ENCODE peak calls at places on chromosomes 4 and X, in nine cellular contexts. E is lower leg skin, D is spleen, H is vagina, T is ovary, R is endothelial cell of umbilical vein, B is body of pancreas, S is esophagus squamous epithelium, Y is right lobe of liver. N is an unnamed sample.
A peak's percentile ranks its signal among the peaks of the same experiment; 100 is the strongest.

GRCh38 chr4:154781983-154782293 is 866 bp downstream of the RBM46 start:
- DNase-seq in H (no peak), T (no peak), R (no peak), B (no peak), D (no peak), S (no peak), E (no peak), Y (no peak), N (no peak)

GRCh38 chr4:155582971-155583437 is 83.6 kb upstream of the GUCY1A1 start:
- DNase-seq in R (peak; percentile 91), B (no peak), S (no peak), H (no peak), T (no peak), D (no peak), Y (no peak), E (no peak), N (no peak)

GRCh38 chr4:156347412-156348075 is 393.9 kb upstream of the CTSO start:
- DNase-seq in H (no peak), S (no peak), D (no peak), T (no peak), R (no peak), E (no peak), Y (no peak), B (no peak), N (no peak)

GRCh38 chr4:138053601-138054322 is 188.4 kb downstream of the SLC7A11 start:
- DNase-seq in H (no peak), R (peak; percentile 93), D (no peak), Y (no peak), E (no peak), B (no peak), S (no peak), T (no peak), N (peak; percentile 22)

GRCh38 chr4:91812319-91812718 is 491.4 kb upstream of the GRID2 start:
- DNase-seq in E (no peak), H (no peak), Y (no peak), R (no peak), D (no peak), B (no peak), S (no peak), T (no peak), N (no peak)

GRCh38 chrX:47145408-47146120 is 543 bp downstream of the RBM10 start:
- DNase-seq in D (peak; percentile 74), T (no peak), R (no peak), Y (no peak), E (peak; percentile 15), B (no peak), S (no peak), H (no peak), N (no peak)

GRCh38 chr4:110197421-110198398 is 705 bp downstream of the ELOVL6 start:
- DNase-seq in S (no peak), B (peak; percentile 18), E (peak; percentile 21), D (peak; percentile 81), H (no peak), R (peak; percentile 59), T (peak; percentile 37), Y (peak; percentile 80), N (peak; percentile 15)

GRCh38 chr4:123469696-123470095 is 73.1 kb downstream of the SPRY1 start:
- DNase-seq in E (no peak), S (no peak), R (no peak), Y (no peak), H (no peak), T (no peak), B (no peak), D (no peak), N (no peak)

GRCh38 chr4:6472008-6472386 is 417 bp downstream of the PPP2R2C start:
- DNase-seq in S (no peak), D (peak; percentile 56), H (no peak), R (no peak), Y (no peak), E (peak; percentile 10), B (no peak), T (no peak), N (no peak)

GRCh38 chr4:127975121-127975770 is 10.0 kb downstream of the ABHD18 start:
- DNase-seq in B (no peak), R (no peak), E (no peak), S (no peak), T (no peak), Y (no peak), H (no peak), D (no peak), N (no peak)

GRCh38 chr4:17111959-17112659 is 213.7 kb upstream of the LDB2 start:
- DNase-seq in H (no peak), B (no peak), D (no peak), T (no peak), Y (no peak), R (no peak), E (no peak), S (no peak), N (peak; percentile 2)

GRCh38 chr4:153765836-153766235 is 6.0 kb upstream of the RNF175 start:
- DNase-seq in H (no peak), D (no peak), S (no peak), T (no peak), R (no peak), Y (no peak), B (no peak), E (no peak), N (no peak)

GRCh38 chrX:63664083-63664482 is 120.9 kb downstream of the ARHGEF9 start:
- DNase-seq in T (no peak), D (no peak), B (no peak), Y (no peak), H (no peak), E (no peak), S (no peak), R (no peak), N (no peak)

GRCh38 chr4:78532046-78532445 is 19.5 kb upstream of the ANXA3 start:
- DNase-seq in E (no peak), B (no peak), R (peak; percentile 35), D (no peak), Y (no peak), H (no peak), T (no peak), S (no peak), N (no peak)

GRCh38 chr4:189124149-189124758 is 816.4 kb upstream of the FRG1 start:
- DNase-seq in D (no peak), E (no peak), H (no peak), Y (no peak), B (no peak), R (no peak), T (no peak), S (no peak), N (no peak)

GRCh38 chr4:87853108-87853507 is 20.3 kb downstream of the MEPE start:
- DNase-seq in R (peak; percentile 73), D (no peak), Y (no peak), B (no peak), E (no peak), H (no peak), S (no peak), T (no peak), N (no peak)

GRCh38 chr4:111400736-111401135 is 744.5 kb upstream of the FAM241A start:
- DNase-seq in S (no peak), H (no peak), T (no peak), B (no peak), D (no peak), E (no peak), Y (no peak), R (peak; percentile 39), N (no peak)

GRCh38 chr4:168864831-168865541 is 145.1 kb downstream of the CBR4 start:
- DNase-seq in T (no peak), E (no peak), D (no peak), S (no peak), B (no peak), R (no peak), Y (no peak), H (no peak), N (no peak)

GRCh38 chr4:21763865-21764264 is 184.7 kb downstream of the KCNIP4 start:
- DNase-seq in Y (no peak), S (no peak), B (no peak), R (no peak), E (no peak), D (no peak), H (no peak), T (no peak), N (no peak)

GRCh38 chrX:128616933-128617332 is 564.7 kb upstream of the ACTRT1 start:
- DNase-seq in Y (no peak), E (no peak), T (no peak), H (no peak), R (no peak), D (no peak), B (no peak), S (no peak), N (no peak)

GRCh38 chrX:44874481-44875184 is 1.6 kb downstream of the KDM6A start:
- DNase-seq in D (no peak), T (peak; percentile 27), B (peak; percentile 45), H (no peak), R (peak; percentile 57), S (no peak), Y (no peak), E (peak; percentile 15), N (no peak)
- TF ChIP-seq POLR2A in D (no peak), T (no peak), B (no peak), H (no peak), R (no peak), S (no peak), Y (no peak), E (no peak), N (no peak)

GRCh38 chr4:94240384-94240783 is 32.7 kb downstream of the SMARCAD1 start:
- DNase-seq in T (no peak), B (no peak), D (no peak), S (no peak), E (no peak), R (no peak), Y (no peak), H (no peak), N (no peak)
- TF ChIP-seq POLR2A in T (no peak), B (no peak), D (no peak), S (no peak), E (no peak), R (no peak), Y (no peak), H (no peak), N (no peak)

GRCh38 chr4:2796261-2797187 is 3.6 kb downstream of the SH3BP2 start:
- DNase-seq in S (no peak), H (no peak), D (peak; percentile 83), E (peak; percentile 77), T (peak; percentile 12), R (peak; percentile 69), Y (peak; percentile 65), B (peak; percentile 97), N (peak; percentile 60)
- TF ChIP-seq POLR2A in S (peak; percentile 24), H (no peak), D (no peak), E (no peak), T (no peak), R (no peak), Y (no peak), B (peak; percentile 35), N (peak; percentile 34)

DNA sequence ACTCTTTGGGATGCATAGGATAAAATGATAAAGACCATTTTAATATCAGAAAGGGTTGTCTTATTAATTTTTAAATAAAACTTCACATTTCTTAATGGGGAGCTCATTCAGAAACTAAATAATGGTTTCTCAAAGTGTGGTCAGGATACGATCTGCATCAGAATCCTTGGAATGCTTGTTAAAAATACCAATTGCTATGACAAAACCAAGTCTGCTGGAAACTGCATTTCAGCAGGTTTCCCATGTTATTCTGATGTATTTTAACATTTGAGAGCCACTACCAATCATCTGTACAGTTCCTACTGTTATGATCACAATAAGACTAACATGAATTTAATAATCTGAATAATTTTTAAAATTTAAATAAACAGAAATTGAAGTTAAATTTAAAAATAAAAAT is 115.1 kb downstream of the SOWAHB start:
- DNase-seq in S (no peak), B (no peak), T (no peak), D (no peak), Y (no peak), H (no peak), R (no peak), E (no peak), N (no peak)
- TF ChIP-seq POLR2A in S (no peak), B (no peak), T (no peak), D (no peak), Y (no peak), H (no peak), R (no peak), E (no peak), N (no peak)

N was measured in H54.